ENCODE peak calls at places on chromosomes 3 and 15, in nine cellular contexts. C, D, Z, Q, V, I, M, Y and J are unnamed samples.

GRCh38 chr3:3165241-3165640 is 14.2 kb downstream of the CRBN start:
- DNase-seq in V (no peak), Y (no peak), Q (no peak), Z (no peak), C (no peak), M (no peak), D (no peak), I (no peak), J (no peak)

GRCh38 chr3:16897254-16897926 is 12.6 kb downstream of the PLCL2 start:
- DNase-seq in Z (peak; percentile 50), Q (no peak), Y (no peak), C (no peak), I (no peak), D (peak; percentile 34), M (peak; percentile 60), V (peak; percentile 18), J (peak; percentile 48)

GRCh38 chr3:185561374-185561943 is 9.1 kb upstream of the LIPH start:
- DNase-seq in M (no peak), Q (no peak), D (no peak), V (no peak), C (no peak), I (no peak), Z (no peak), Y (no peak), J (no peak)

GRCh38 chr3:71087109-71088018 is 496.2 kb downstream of the FOXP1 start:
- DNase-seq in Y (no peak), V (peak; percentile 43), M (peak; percentile 64), Q (no peak), I (no peak), D (peak; percentile 94), C (no peak), Z (no peak), J (peak; percentile 61)

GRCh38 chr3:106025151-106025722 is 156.4 kb upstream of the CBLB start:
- DNase-seq in C (no peak), V (no peak), Z (peak; percentile 98), D (peak; percentile 40), I (peak; percentile 7), Q (no peak), M (no peak), Y (no peak), J (no peak)

GRCh38 chr15:43901485-43901884 is 74.7 kb downstream of the WDR76 start:
- DNase-seq in I (no peak), Y (no peak), Q (no peak), Z (no peak), C (no peak), M (no peak), V (no peak), D (no peak), J (no peak)

GRCh38 chr3:120497813-120498212 is 47.0 kb upstream of the FSTL1 start:
- DNase-seq in I (no peak), V (peak; percentile 45), D (peak; percentile 55), C (no peak), Z (no peak), M (no peak), Q (no peak), Y (no peak), J (no peak)

GRCh38 chr3:161042023-161042501 is 63.1 kb downstream of the B3GALNT1 start:
- DNase-seq in M (no peak), C (no peak), D (peak; percentile 26), Z (no peak), I (no peak), Y (no peak), V (no peak), Q (no peak), J (no peak)

GRCh38 chr15:83559310-83559966 is 94.5 kb upstream of the ADAMTSL3 start:
- DNase-seq in C (peak; percentile 72), Q (no peak), Y (peak; percentile 4), V (peak; percentile 68), Z (peak; percentile 9), M (no peak), I (peak; percentile 79), D (peak; percentile 81), J (peak; percentile 54)

GRCh38 chr3:37725842-37726241 is 135.8 kb upstream of the CTDSPL start:
- DNase-seq in I (no peak), V (no peak), Y (no peak), M (no peak), Z (no peak), Q (no peak), C (no peak), D (peak; percentile 7), J (no peak)

GRCh38 chr3:30539214-30539613 is 67.2 kb upstream of the TGFBR2 start:
- DNase-seq in I (no peak), Y (no peak), M (no peak), D (no peak), Z (no peak), V (peak; percentile 19), Q (no peak), C (no peak), J (peak; percentile 96)

GRCh38 chr15:48652510-48653076 is 7.1 kb upstream of the FBN1 start:
- DNase-seq in Z (no peak), C (no peak), Y (no peak), M (no peak), V (no peak), Q (no peak), I (no peak), D (no peak), J (no peak)

GRCh38 chr3:192887701-192888100 is 30.0 kb downstream of the MB21D2 start:
- DNase-seq in I (no peak), Z (no peak), C (peak; percentile 31), Q (no peak), Y (no peak), V (peak; percentile 87), M (no peak), D (peak; percentile 53), J (no peak)

GRCh38 chr3:59425371-59425770 is 375.5 kb upstream of the CFAP20DC start:
- DNase-seq in C (no peak), I (no peak), M (no peak), V (peak; percentile 19), Z (no peak), Q (no peak), Y (no peak), D (peak; percentile 80), J (peak; percentile 16)

GRCh38 chr15:34603095-34603494 is 19.6 kb upstream of the GOLGA8B start:
- DNase-seq in C (no peak), M (no peak), D (no peak), Y (no peak), I (no peak), Z (no peak), Q (no peak), V (no peak), J (no peak)

GRCh38 chr15:64426845-64427465 is 33.4 kb upstream of the ZNF609 start:
- DNase-seq in V (peak; percentile 39), I (no peak), Y (no peak), D (peak; percentile 53), M (no peak), C (no peak), Q (no peak), Z (peak; percentile 80), J (peak; percentile 39)

GRCh38 chr15:63015618-63016017 is 26.9 kb upstream of the TPM1 start:
- DNase-seq in Z (no peak), Q (no peak), D (peak; percentile 84), V (peak; percentile 86), Y (no peak), C (no peak), I (no peak), M (no peak), J (no peak)

GRCh38 chr3:107452436-107452835 is 70.3 kb upstream of the BBX start:
- DNase-seq in Q (no peak), D (peak; percentile 76), I (no peak), M (no peak), V (peak; percentile 40), Z (no peak), Y (no peak), C (no peak), J (no peak)

GRCh38 chr15:64356443-64357040 is 569 bp upstream of the CSNK1G1 start:
- DNase-seq in D (peak; percentile 96), V (no peak), Z (peak; percentile 98), Q (no peak), I (no peak), M (no peak), Y (no peak), C (no peak), J (no peak)

GRCh38 chr3:105866656-105867653 is 1.9 kb downstream of the CBLB start:
- DNase-seq in V (peak; percentile 26), C (no peak), D (peak; percentile 68), Y (no peak), Z (no peak), Q (no peak), I (no peak), M (peak; percentile 53), J (peak; percentile 65)

GRCh38 chr15:72222433-72222832 is 8.6 kb downstream of the PKM start:
- DNase-seq in M (no peak), I (no peak), Z (no peak), D (peak; percentile 39), C (no peak), Y (no peak), V (peak; percentile 86), Q (no peak), J (no peak)

GRCh38 chr3:15754047-15754446 is 43.7 kb downstream of the ANKRD28 start:
- DNase-seq in Y (no peak), Z (no peak), V (peak; percentile 60), M (no peak), C (no peak), I (no peak), D (peak; percentile 81), Q (no peak), J (no peak)

GRCh38 chr3:115092220-115092791 is 54.8 kb downstream of the ZBTB20 start:
- DNase-seq in C (peak; percentile 44), M (peak; percentile 70), Y (peak; percentile 49), D (peak; percentile 78), I (peak; percentile 52), Z (peak; percentile 56), V (peak; percentile 61), Q (no peak), J (peak; percentile 33)

GRCh38 chr3:123843668-123844067 is 40.5 kb downstream of the MYLK start:
- DNase-seq in M (no peak), Y (no peak), Q (no peak), V (no peak), D (peak; percentile 50), C (no peak), Z (no peak), I (no peak), J (peak; percentile 49)

GRCh38 chr15:71332605-71333004 is 217.3 kb downstream of the THSD4 start:
- DNase-seq in I (no peak), D (no peak), V (no peak), M (no peak), Y (no peak), Z (no peak), Q (no peak), C (no peak), J (peak; percentile 36)

GRCh38 chr3:89571707-89572106 is 464.3 kb downstream of the EPHA3 start:
- DNase-seq in I (no peak), Z (no peak), Q (no peak), M (no peak), D (no peak), Y (no peak), V (no peak), C (no peak), J (no peak)

GRCh38 chr3:169404491-169404890 is 259.0 kb downstream of the MECOM start:
- DNase-seq in Y (no peak), I (no peak), Q (no peak), Z (no peak), C (peak; percentile 24), V (no peak), D (no peak), M (no peak), J (no peak)

GRCh38 chr15:40046721-40047412 is 7.9 kb upstream of the SRP14 start:
- DNase-seq in C (no peak), Q (no peak), Z (no peak), Y (no peak), I (no peak), D (peak; percentile 91), M (no peak), V (peak; percentile 73), J (peak; percentile 23)

GRCh38 chr15:80709542-80709941 is 14.4 kb downstream of the ABHD17C start:
- DNase-seq in Z (no peak), D (no peak), C (no peak), V (no peak), Y (no peak), Q (no peak), I (no peak), M (no peak), J (peak; percentile 56)

GRCh38 chr3:50637012-50637411 is 20.1 kb downstream of the MAPKAPK3 start:
- DNase-seq in C (peak; percentile 49), Y (no peak), Z (no peak), V (no peak), D (no peak), M (no peak), I (no peak), Q (no peak), J (no peak)

GRCh38 chr15:40693904-40694705 is 869 bp upstream of the RAD51 start:
- DNase-seq in V (no peak), D (peak; percentile 9), I (no peak), Q (no peak), C (no peak), M (no peak), Z (no peak), Y (no peak), J (no peak)